ENCODE peak calls at places on chromosomes 1 and 21, in seven cellular contexts. P is SK-N-SH, J is GM12878, C is HCT116, Q is HepG2, T is K562, N is H1. U is an unnamed sample.

GRCh38 chr1:156697481-156697880 is 7.9 kb downstream of the CRABP2 start:
- DNase-seq in J (no peak), T (no peak), N (no peak), C (no peak), P (peak), Q (no peak), U (no peak)

GRCh38 chr21:46112731-46113215 is 14.9 kb downstream of the COL6A2 start:
- DNase-seq in T (no peak), J (no peak), Q (no peak), C (no peak), P (no peak), N (no peak), U (no peak)

GRCh38 chr1:87115317-87115885 is 201.0 kb downstream of the HS2ST1 start:
- DNase-seq in J (no peak), C (no peak), P (no peak), N (no peak), T (no peak), Q (no peak), U (no peak)

GRCh38 chr1:19582318-19582717 is 61.8 kb upstream of the NBL1 start:
- DNase-seq in P (peak), Q (no peak), J (peak), T (peak), C (peak), N (peak), U (no peak)

GRCh38 chr1:41473738-41474362 is 10.6 kb downstream of the EDN2 start:
- DNase-seq in P (no peak), J (no peak), C (no peak), Q (no peak), N (no peak), T (no peak), U (no peak)

GRCh38 chr1:2411801-2412394 is 466 bp downstream of the PEX10 start:
- DNase-seq in N (no peak), P (no peak), J (no peak), Q (no peak), C (no peak), T (peak), U (no peak)

GRCh38 chr1:100924212-100924611 is 28.3 kb downstream of the SLC30A7 start:
- DNase-seq in Q (no peak), C (no peak), P (no peak), J (no peak), T (no peak), N (no peak), U (no peak)

GRCh38 chr1:25809283-25809926 is 9.4 kb downstream of the SELENON start:
- DNase-seq in Q (no peak), C (no peak), P (no peak), N (no peak), T (no peak), J (no peak), U (peak)

GRCh38 chr1:216310776-216311175 is 112.5 kb downstream of the USH2A start:
- DNase-seq in C (no peak), J (no peak), T (no peak), N (peak), Q (no peak), P (no peak), U (no peak)

GRCh38 chr1:37478451-37478871 is 4.1 kb downstream of the ZC3H12A start:
- DNase-seq in T (peak), J (no peak), Q (no peak), C (no peak), N (no peak), P (no peak), U (no peak)

GRCh38 chr1:235632538-235633219 is 16.9 kb downstream of the GNG4 start:
- DNase-seq in T (no peak), P (no peak), C (no peak), N (no peak), J (peak), Q (no peak), U (no peak)

GRCh38 chr1:42172394-42173133 is 8.0 kb upstream of the GUCA2A start:
- DNase-seq in Q (peak), P (peak), N (no peak), T (no peak), C (no peak), J (no peak), U (peak)

GRCh38 chr1:240618946-240619345 is 7.0 kb upstream of the GREM2 start:
- DNase-seq in N (no peak), T (no peak), J (no peak), C (no peak), Q (no peak), P (no peak), U (no peak)

GRCh38 chr21:41819856-41820281 is 53.0 kb upstream of the RIPK4 start:
- DNase-seq in P (no peak), C (no peak), N (no peak), J (no peak), Q (no peak), T (no peak), U (no peak)

GRCh38 chr1:32886012-32886827 is at the start of gene HPCA:
- DNase-seq in P (peak), Q (peak), J (no peak), C (no peak), N (peak), T (peak), U (no peak)

GRCh38 chr1:115115521-115116161 is 26.3 kb upstream of the TSPAN2 start:
- DNase-seq in C (no peak), N (no peak), Q (no peak), T (no peak), J (no peak), P (no peak), U (no peak)

GRCh38 chr1:24955161-24955560 is 25.1 kb upstream of the RUNX3 start:
- DNase-seq in N (no peak), J (no peak), T (no peak), P (no peak), Q (no peak), C (peak), U (no peak)

GRCh38 chr1:158246650-158247049 is 7.6 kb upstream of the CD1A start:
- DNase-seq in J (no peak), P (no peak), Q (no peak), T (no peak), C (peak), N (no peak), U (peak)

GRCh38 chr1:11643782-11644181 is 10.4 kb downstream of the FBXO2 start:
- DNase-seq in T (no peak), J (no peak), C (no peak), P (no peak), Q (no peak), N (no peak), U (no peak)

GRCh38 chr1:115545791-115546733 is 95.7 kb upstream of the VANGL1 start:
- DNase-seq in C (peak), P (peak), T (peak), Q (peak), J (no peak), N (peak), U (peak)

GRCh38 chr1:228938248-228938891 is 203.1 kb downstream of the RHOU start:
- DNase-seq in T (no peak), P (no peak), J (no peak), N (no peak), Q (peak), C (no peak), U (no peak)

GRCh38 chr1:28172690-28173150 is 3.8 kb downstream of the PTAFR start:
- DNase-seq in T (peak), J (peak), P (peak), N (no peak), C (no peak), Q (peak), U (no peak)

GRCh38 chr1:43531906-43532584 is 1.4 kb downstream of the PTPRF start:
- DNase-seq in N (peak), C (no peak), P (peak), J (no peak), T (no peak), Q (no peak), U (peak)

GRCh38 chr1:6261615-6261995 is 707 bp upstream of the GPR153 start:
- DNase-seq in N (no peak), Q (no peak), T (peak), J (no peak), P (peak), C (no peak), U (no peak)

GRCh38 chr1:31583995-31584868 is 7.9 kb downstream of the TINAGL1 start:
- DNase-seq in N (peak), P (peak), T (peak), Q (peak), J (no peak), C (no peak), U (peak)
- TF ChIP-seq JUND in N (no peak), P (no peak), T (no peak), Q (no peak), J (no peak), C (no peak), U (no peak)

GRCh38 chr1:237759371-237759770 is 131.4 kb downstream of the ZP4 start:
- DNase-seq in Q (no peak), N (no peak), T (no peak), C (no peak), J (no peak), P (no peak), U (no peak)

GRCh38 chr1:237760981-237761380 is 129.7 kb downstream of the ZP4 start:
- DNase-seq in J (no peak), Q (no peak), P (no peak), T (no peak), C (no peak), N (no peak), U (no peak)

GRCh38 chr1:237754627-237755026 is 136.1 kb downstream of the ZP4 start:
- DNase-seq in Q (no peak), N (no peak), J (no peak), C (no peak), T (no peak), P (no peak), U (no peak)

GRCh38 chr1:237751090-237751489 is 139.6 kb downstream of the ZP4 start:
- DNase-seq in N (no peak), T (no peak), Q (no peak), C (no peak), J (no peak), P (no peak), U (no peak)

DNA sequence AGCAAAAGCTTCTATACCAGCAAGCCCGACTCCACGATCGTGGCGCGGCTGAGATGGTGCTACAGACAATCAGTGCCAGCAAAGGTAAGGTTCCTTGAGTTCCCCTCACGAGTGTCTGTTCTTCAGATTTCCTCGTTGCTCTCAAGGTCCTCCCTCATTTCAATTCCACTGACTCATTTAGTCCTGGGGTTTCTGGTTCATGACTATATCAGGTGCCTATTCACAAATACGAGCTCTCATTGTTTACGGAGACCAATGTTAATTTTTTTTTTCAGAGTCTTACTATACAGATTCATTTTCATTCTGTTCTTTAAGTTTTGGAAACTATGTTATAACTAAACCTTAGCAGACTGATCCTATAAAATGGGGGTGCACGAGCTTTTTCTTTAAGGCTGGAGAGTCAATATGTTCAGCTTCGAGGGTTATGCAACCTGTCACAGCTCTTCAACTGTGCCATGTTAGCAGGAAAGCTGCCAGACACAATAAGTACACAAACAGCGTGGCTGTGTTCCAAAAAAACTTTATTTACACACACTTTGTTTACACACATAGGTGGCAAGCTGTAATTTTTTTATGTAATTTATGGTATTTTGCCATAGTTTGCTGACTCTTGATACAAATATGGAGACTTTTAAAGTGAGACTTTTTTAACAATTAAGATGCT is 134.3 kb downstream of the ZP4 start:
- DNase-seq in C (no peak), T (no peak), P (no peak), N (no peak), Q (no peak), J (no peak), U (peak)
- TF ChIP-seq JUND in C (no peak), T (no peak), P (no peak), N (no peak), Q (no peak), J (no peak), U (no peak)

GRCh38 chr1:71695084-71695483 is 587.3 kb downstream of the NEGR1 start:
- DNase-seq in Q (no peak), N (no peak), P (no peak), C (no peak), T (no peak), J (no peak), U (no peak)

GRCh38 chr1:71695820-71696219 is 586.5 kb downstream of the NEGR1 start:
- DNase-seq in Q (no peak), J (no peak), P (no peak), T (no peak), N (no peak), C (no peak), U (no peak)

GRCh38 chr1:71689635-71690034 is 592.7 kb downstream of the NEGR1 start:
- DNase-seq in P (no peak), C (no peak), Q (no peak), N (no peak), T (no peak), J (no peak), U (no peak)

GRCh38 chr1:71698186-71698585 is 584.2 kb downstream of the NEGR1 start:
- DNase-seq in T (no peak), N (no peak), C (no peak), J (no peak), Q (no peak), P (no peak), U (no peak)

DNA sequence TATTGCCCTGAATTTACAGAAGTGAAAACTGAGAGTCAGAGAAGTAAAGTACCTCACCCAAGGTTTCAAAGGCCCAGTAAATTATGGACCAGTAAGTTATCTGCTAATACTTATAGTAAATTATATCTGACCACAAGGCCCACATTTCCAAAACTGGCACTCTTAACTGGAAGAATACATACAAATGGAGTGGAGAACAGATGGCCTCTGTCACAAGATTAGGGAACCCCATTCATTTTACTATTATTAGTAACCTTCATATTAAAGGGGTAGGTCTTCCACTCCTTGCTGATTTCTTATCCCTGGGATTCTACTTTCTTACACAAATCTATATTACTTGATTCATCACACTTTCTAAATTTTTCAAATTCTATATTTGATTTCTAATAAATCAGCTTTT is 588.8 kb downstream of the NEGR1 start:
- DNase-seq in J (no peak), C (no peak), T (no peak), Q (no peak), P (no peak), N (no peak), U (no peak)
- TF ChIP-seq JUND in J (no peak), C (no peak), T (no peak), Q (no peak), P (no peak), N (no peak), U (no peak)

GRCh38 chr1:162560303-162561036 is 1.1 kb upstream of the UAP1 start:
- DNase-seq in P (no peak), Q (peak), N (no peak), C (no peak), T (no peak), J (no peak), U (no peak)
- TF ChIP-seq JUND in P (no peak), Q (no peak), N (no peak), C (no peak), T (no peak), J (no peak), U (no peak)

GRCh38 chr1:221865808-221866207 is 123.9 kb upstream of the DUSP10 start:
- DNase-seq in P (peak), Q (no peak), T (no peak), N (no peak), C (no peak), J (no peak), U (no peak)
- TF ChIP-seq JUND in P (peak), Q (no peak), T (no peak), N (no peak), C (no peak), J (no peak), U (no peak)

GRCh38 chr1:68232354-68233148 is at the start of gene WLS:
- DNase-seq in P (peak), C (peak), N (peak), T (no peak), Q (no peak), J (no peak), U (peak)

GRCh38 chr1:68228833-68229232 is 3.5 kb downstream of the WLS start:
- DNase-seq in Q (no peak), T (no peak), N (no peak), C (no peak), P (no peak), J (no peak), U (no peak)

GRCh38 chr1:68231627-68232303 is 558 bp downstream of the WLS start:
- DNase-seq in C (no peak), P (peak), T (no peak), N (no peak), Q (no peak), J (no peak), U (no peak)

GRCh38 chr1:68230901-68231626 is 1.3 kb downstream of the WLS start:
- DNase-seq in Q (no peak), P (peak), N (no peak), T (no peak), J (no peak), C (no peak), U (no peak)

DNA sequence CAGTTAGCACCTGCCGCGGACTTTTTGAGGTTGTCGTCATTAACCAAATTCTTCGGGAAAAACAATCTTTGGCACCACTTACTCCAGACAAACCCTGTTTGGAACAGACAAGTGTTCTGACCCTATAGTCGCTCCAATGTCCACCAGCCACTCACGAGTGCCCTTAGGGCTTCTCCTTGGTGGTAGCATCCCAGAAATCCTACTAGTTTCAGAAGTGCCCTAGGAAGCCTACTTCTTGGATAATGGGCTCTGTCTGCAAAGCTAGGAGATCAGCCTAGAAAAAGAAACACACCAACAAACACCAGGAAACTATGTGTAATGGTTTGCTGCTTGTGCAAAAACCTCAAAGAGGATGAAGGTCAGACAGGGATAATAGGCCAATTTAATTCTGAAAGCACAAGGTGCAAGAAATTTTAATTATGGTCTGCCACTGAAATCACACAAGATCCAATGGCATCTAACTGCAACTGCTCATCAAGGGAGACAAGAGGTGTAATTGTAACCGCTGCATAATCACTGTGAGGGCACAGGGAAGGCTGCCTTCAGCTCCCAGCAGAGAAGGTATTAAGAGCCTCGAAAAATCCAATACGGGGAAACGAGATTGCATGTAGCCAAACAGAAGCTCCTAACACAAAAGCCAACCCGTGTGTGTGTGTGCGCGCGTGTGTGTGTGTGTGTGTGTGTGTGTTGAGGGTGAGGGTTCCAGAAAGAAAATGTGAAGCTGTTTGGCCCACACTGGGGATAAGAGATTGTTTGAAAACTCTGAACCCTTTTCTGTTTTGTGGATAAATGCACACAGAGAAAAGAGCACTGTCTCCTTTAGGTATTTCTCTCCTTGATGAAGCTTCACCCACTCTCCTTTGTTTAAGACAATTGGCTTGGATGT is 2.2 kb downstream of the WLS start:
- DNase-seq in T (no peak), J (no peak), Q (no peak), C (no peak), P (no peak), N (no peak), U (no peak)
- TF ChIP-seq JUND in T (no peak), J (no peak), Q (no peak), C (no peak), P (no peak), N (no peak), U (no peak)

GRCh38 chr1:15046487-15047165 is 106.9 kb upstream of the TMEM51 start:
- DNase-seq in T (peak), P (peak), Q (peak), C (peak), N (peak), J (peak), U (peak)
- TF ChIP-seq JUND in T (no peak), P (no peak), Q (no peak), C (no peak), N (no peak), J (no peak), U (no peak)

DNA sequence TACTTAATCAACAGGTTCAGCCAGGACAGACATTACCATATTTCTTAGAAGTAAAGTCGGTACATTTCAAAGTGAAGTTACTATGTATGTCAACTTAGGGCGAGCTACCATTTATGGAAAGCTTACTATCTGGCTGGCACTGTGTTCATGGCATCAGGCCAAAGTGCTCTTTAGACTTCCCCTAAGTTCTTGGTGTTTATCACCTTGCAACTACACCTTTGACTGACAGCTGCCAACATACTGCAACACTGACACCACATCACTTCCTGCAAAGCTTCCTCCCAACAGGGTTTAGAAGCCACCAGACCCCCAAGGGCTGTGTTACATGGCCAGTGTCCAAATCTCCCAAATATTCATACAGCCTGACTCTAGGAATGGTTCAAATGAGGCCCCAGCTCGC is 61.0 kb downstream of the TIAM1 start:
- DNase-seq in C (no peak), P (no peak), N (no peak), J (no peak), Q (no peak), T (no peak), U (no peak)
- TF ChIP-seq JUND in C (no peak), P (no peak), N (no peak), J (no peak), Q (no peak), T (no peak), U (no peak)